ENCODE peak calls at places on chromosome 20, in five cellular contexts. K, E, B, X and J are unnamed samples.

GRCh38 chr20:10842116-10842515 is 168.3 kb upstream of the JAG1 start:
- DNase-seq in K (no peak), E (peak; percentile 35), B (no peak), X (no peak), J (no peak)

GRCh38 chr20:58496429-58496769 is 18.8 kb downstream of the APCDD1L start:
- DNase-seq in K (no peak), E (no peak), B (no peak), X (no peak), J (no peak)

GRCh38 chr20:3222635-3223600 is 13.6 kb downstream of the ITPA start:
- DNase-seq in K (peak; percentile 54), E (peak; percentile 97), B (no peak), X (no peak), J (peak; percentile 83)

GRCh38 chr20:3077618-3078134 is 6.3 kb downstream of the OXT start:
- DNase-seq in K (no peak), E (no peak), B (no peak), X (no peak), J (no peak)

GRCh38 chr20:20856956-20857355 is 144.5 kb upstream of the RALGAPA2 start:
- DNase-seq in K (no peak), E (no peak), B (no peak), X (no peak), J (no peak)

GRCh38 chr20:5056801-5057599 is 55.7 kb upstream of the SLC23A2 start:
- DNase-seq in K (peak; percentile 27), E (peak; percentile 71), B (peak; percentile 43), X (peak; percentile 36), J (peak; percentile 74)

GRCh38 chr20:8720089-8720488 is 348.8 kb upstream of the PLCB4 start:
- DNase-seq in K (no peak), E (no peak), B (no peak), X (peak; percentile 33), J (no peak)

GRCh38 chr20:40980106-40980827 is 48.4 kb upstream of the TOP1 start:
- DNase-seq in K (no peak), E (no peak), B (no peak), X (peak; percentile 41), J (peak; percentile 10)

GRCh38 chr20:41276317-41276751 is 41.2 kb downstream of the ZHX3 start:
- DNase-seq in K (no peak), E (no peak), B (no peak), X (peak; percentile 35), J (no peak)

GRCh38 chr20:39269031-39269461 is 306.9 kb downstream of the DHX35 start:
- DNase-seq in K (peak; percentile 20), E (peak; percentile 41), B (peak; percentile 54), X (peak; percentile 36), J (peak; percentile 74)

GRCh38 chr20:9407805-9408421 is 106.5 kb upstream of the LAMP5 start:
- DNase-seq in K (peak; percentile 15), E (peak; percentile 92), B (peak; percentile 69), X (peak; percentile 81), J (peak; percentile 55)

GRCh38 chr20:19673575-19673974 is 84.5 kb upstream of the RIN2 start:
- DNase-seq in K (no peak), E (peak; percentile 62), B (no peak), X (no peak), J (no peak)

GRCh38 chr20:40775747-40776146 is 86.7 kb upstream of the MAFB start:
- DNase-seq in K (no peak), E (no peak), B (no peak), X (no peak), J (no peak)

GRCh38 chr20:42368910-42369309 is 750.7 kb upstream of the CHD6 start:
- DNase-seq in K (no peak), E (no peak), B (no peak), X (no peak), J (no peak)

GRCh38 chr20:50980071-50980681 is 21.6 kb downstream of the MOCS3 start:
- DNase-seq in K (no peak), E (peak; percentile 100), B (no peak), X (peak; percentile 95), J (no peak)

GRCh38 chr20:36540551-36541211 is 638 bp upstream of the MYL9 start:
- DNase-seq in K (no peak), E (no peak), B (no peak), X (no peak), J (no peak)

GRCh38 chr20:42419814-42420532 is 769.7 kb downstream of the PTPRT start:
- DNase-seq in K (no peak), E (no peak), B (no peak), X (no peak), J (no peak)

GRCh38 chr20:10508468-10509251 is 73.6 kb downstream of the SLX4IP start:
- DNase-seq in K (no peak), E (no peak), B (no peak), X (peak; percentile 76), J (no peak)

GRCh38 chr20:1374246-1374645 is 18.6 kb downstream of the FKBP1A start:
- DNase-seq in K (no peak), E (no peak), B (no peak), X (peak; percentile 90), J (no peak)
- TF ChIP-seq CTCF in K (no peak), E (no peak), B (no peak), X (peak; percentile 29), J (no peak)

DNA sequence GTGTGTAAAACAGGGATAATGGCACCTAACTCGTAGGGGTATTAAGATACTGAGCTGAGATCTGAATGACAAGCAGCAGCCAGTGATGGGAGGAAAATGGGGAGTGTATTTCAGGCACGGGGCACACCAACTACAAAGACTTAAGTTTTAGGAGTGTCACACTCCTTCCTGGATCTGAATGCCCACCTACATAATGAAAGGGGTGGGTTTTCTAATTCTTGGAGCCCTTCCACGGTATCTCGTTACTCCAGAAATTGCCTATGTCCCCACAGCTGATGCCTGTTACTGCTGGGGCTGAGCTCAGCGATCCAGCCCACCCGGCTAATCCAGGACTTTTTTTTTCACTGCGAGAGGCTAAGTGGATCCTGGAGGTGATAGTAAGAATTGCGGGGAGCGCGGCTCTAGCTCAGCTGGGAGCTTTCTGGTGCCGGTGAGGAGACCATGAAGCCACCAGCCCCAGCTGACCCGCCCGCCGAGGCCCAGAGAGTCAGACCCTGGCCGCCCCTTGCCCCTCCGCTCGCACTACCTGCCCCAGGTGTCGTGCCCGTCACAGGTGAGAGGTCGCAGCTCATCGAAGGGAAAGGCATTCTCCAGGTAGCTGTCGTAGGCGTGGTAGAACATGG is 726 bp downstream of the EDEM2 start:
- DNase-seq in K (no peak), E (peak; percentile 47), B (no peak), X (no peak), J (peak; percentile 60)
- TF ChIP-seq CTCF in K (no peak), E (peak; percentile 17), B (no peak), X (peak; percentile 17), J (no peak)

DNA sequence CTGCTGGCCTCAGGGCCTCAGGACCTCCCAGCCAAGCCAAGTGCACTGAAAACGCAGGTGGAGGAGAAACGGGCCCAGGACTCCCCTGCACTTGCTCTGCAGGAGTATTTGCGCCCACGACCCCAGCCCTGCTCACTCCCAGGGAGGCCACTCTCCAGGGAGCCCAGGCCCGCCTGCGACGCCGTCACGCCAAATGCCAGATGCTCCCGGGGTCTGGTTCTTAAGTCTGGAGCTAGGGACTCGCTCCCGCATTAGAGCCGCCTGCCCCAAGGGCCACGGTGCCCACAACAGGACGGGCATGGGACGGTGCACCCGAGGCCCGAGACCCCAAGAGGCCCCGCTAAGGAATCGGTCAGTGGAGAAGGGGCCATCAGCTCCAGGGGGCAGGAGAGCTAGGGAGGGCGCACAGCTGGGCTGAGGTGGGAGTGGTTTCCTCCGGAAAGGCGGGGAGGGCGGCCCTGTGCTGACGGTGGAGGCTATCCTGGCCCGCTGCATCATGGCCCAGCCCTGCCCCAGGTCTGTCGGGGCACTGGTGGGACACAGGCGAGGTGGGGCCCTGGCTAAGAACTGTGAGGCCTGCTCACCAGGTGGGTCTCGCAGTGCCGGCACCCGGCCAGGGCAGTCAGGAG is 44.1 kb upstream of the CHRNA4 start:
- DNase-seq in K (no peak), E (no peak), B (no peak), X (no peak), J (no peak)
- TF ChIP-seq CTCF in K (no peak), E (no peak), B (no peak), X (no peak), J (no peak)

GRCh38 chr20:25247666-25248500 is at the start of gene PYGB:
- DNase-seq in K (peak; percentile 90), E (peak; percentile 79), B (peak; percentile 81), X (peak; percentile 88), J (peak; percentile 97)
- TF ChIP-seq CTCF in K (no peak), E (no peak), B (no peak), X (no peak), J (no peak)

GRCh38 chr20:13790708-13791107 is 5.9 kb downstream of the NDUFAF5 start:
- DNase-seq in K (no peak), E (no peak), B (no peak), X (no peak), J (no peak)

GRCh38 chr20:13784893-13785715 is at the start of the genes ESF1 and NDUFAF5:
- DNase-seq in K (peak; percentile 93), E (peak; percentile 98), B (peak; percentile 95), X (peak; percentile 97), J (peak; percentile 93)

GRCh38 chr20:13791562-13792459 is 7.0 kb downstream of the NDUFAF5 start:
- DNase-seq in K (no peak), E (no peak), B (no peak), X (no peak), J (no peak)

GRCh38 chr20:13786143-13786828 is 1.5 kb downstream of the NDUFAF5 start:
- DNase-seq in K (no peak), E (peak; percentile 49), B (no peak), X (no peak), J (no peak)

DNA sequence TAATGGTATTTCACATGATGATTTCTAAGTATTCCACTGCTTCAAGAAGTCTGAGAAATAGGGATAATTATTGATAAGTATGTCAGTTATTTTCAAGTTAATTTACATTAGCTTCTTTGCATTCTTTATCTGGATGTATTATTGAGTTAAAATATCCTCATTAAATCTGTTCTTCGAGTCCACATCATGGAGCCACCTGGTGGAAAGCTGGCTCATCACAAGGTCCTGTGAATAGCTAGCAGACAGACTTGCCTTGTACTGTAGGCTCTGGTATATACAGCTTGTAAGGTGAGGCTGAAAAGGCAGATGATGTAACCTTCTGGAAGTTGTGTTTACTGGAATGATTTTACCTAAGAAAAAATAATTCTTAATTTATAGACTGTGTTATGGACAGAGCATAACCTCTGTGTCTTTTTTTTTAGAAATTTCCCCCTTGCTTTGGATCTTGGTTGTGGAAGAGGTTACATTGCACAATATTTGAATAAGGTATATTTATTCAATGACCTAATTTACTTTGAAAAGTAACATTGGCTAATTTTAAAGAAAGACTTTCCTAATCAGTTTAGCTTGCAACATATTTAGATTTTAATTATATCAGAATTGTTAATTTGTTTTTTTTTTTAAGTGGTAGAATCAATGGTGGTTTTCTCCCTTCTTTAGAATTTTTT is 3.5 kb downstream of the NDUFAF5 start:
- DNase-seq in K (no peak), E (peak; percentile 74), B (peak; percentile 39), X (peak; percentile 73), J (peak; percentile 52)
- TF ChIP-seq CTCF in K (peak; percentile 55), E (peak; percentile 83), B (no peak), X (peak; percentile 69), J (peak; percentile 56)

GRCh38 chr20:49674383-49675352 is 39.0 kb downstream of the B4GALT5 start:
- DNase-seq in K (no peak), E (peak; percentile 98), B (no peak), X (peak; percentile 58), J (no peak)
- TF ChIP-seq CTCF in K (no peak), E (peak; percentile 61), B (no peak), X (no peak), J (no peak)

GRCh38 chr20:45484676-45485075 is 15.1 kb downstream of the WFDC2 start:
- DNase-seq in K (no peak), E (no peak), B (no peak), X (no peak), J (no peak)
- TF ChIP-seq CTCF in K (no peak), E (no peak), B (no peak), X (no peak), J (no peak)